ENCODE peak calls at places on chromosome 5, in ten cellular contexts. R is M059J, P is left lobe of liver, X is psoas muscle, S is tibial nerve, N is fibroblast of the aortic adventitia, W is neural progenitor cell, Y is GM03348, A is H54, F is kidney tubule cell. T is an unnamed sample.

GRCh38 chr5:164358531-164359259 is 853.3 kb downstream of the MAT2B start:
- DNase-seq in R (peak), P (no peak), X (no peak), S (no peak), N (peak), W (no peak), Y (no peak), A (no peak), F (peak), T (no peak)

GRCh38 chr5:154771383-154771901 is 16.3 kb downstream of the LARP1 start:
- DNase-seq in R (peak), P (no peak), X (no peak), S (peak), N (peak), W (peak), Y (peak), A (no peak), F (peak), T (peak)

GRCh38 chr5:9015250-9015936 is 530.5 kb downstream of the SEMA5A start:
- DNase-seq in R (peak), P (no peak), X (no peak), S (no peak), N (no peak), W (no peak), Y (peak), A (no peak), F (peak), T (no peak)

GRCh38 chr5:85648495-85648894 is 969.2 kb upstream of the COX7C start:
- DNase-seq in R (peak), P (no peak), X (no peak), S (no peak), N (no peak), W (no peak), Y (no peak), A (no peak), F (no peak), T (no peak)

GRCh38 chr5:5404376-5404775 is 18.1 kb upstream of the ICE1 start:
- DNase-seq in R (no peak), P (no peak), X (no peak), S (no peak), N (no peak), W (no peak), Y (no peak), A (no peak), F (no peak), T (no peak)

GRCh38 chr5:39453606-39454005 is 28.8 kb upstream of the DAB2 start:
- DNase-seq in R (no peak), P (no peak), X (no peak), S (no peak), N (no peak), W (no peak), Y (no peak), A (no peak), F (no peak), T (no peak)

GRCh38 chr5:125219710-125220109 is 473.3 kb upstream of the ZNF608 start:
- DNase-seq in R (no peak), P (no peak), X (no peak), S (no peak), N (no peak), W (no peak), Y (no peak), A (no peak), F (no peak), T (no peak)

GRCh38 chr5:159553792-159554191 is 223.5 kb upstream of the IL12B start:
- DNase-seq in R (no peak), P (no peak), X (no peak), S (no peak), N (no peak), W (no peak), Y (no peak), A (no peak), F (no peak), T (no peak)

GRCh38 chr5:83097582-83098265 is 20.4 kb downstream of the XRCC4 start:
- DNase-seq in R (peak), P (no peak), X (no peak), S (no peak), N (peak), W (no peak), Y (peak), A (no peak), F (peak), T (no peak)

GRCh38 chr5:31833710-31834109 is 194.8 kb downstream of the PDZD2 start:
- DNase-seq in R (no peak), P (no peak), X (no peak), S (no peak), N (no peak), W (no peak), Y (no peak), A (no peak), F (no peak), T (no peak)

GRCh38 chr5:601771-602465 is 10.2 kb upstream of the CEP72 start:
- DNase-seq in R (no peak), P (no peak), X (peak), S (no peak), N (no peak), W (no peak), Y (no peak), A (no peak), F (no peak), T (no peak)

GRCh38 chr5:16791036-16791705 is 144.9 kb downstream of the MYO10 start:
- DNase-seq in R (peak), P (no peak), X (no peak), S (peak), N (peak), W (peak), Y (peak), A (peak), F (peak), T (peak)

GRCh38 chr5:160769264-160769663 is 82.7 kb downstream of the ATP10B start:
- DNase-seq in R (no peak), P (no peak), X (no peak), S (no peak), N (no peak), W (no peak), Y (no peak), A (no peak), F (no peak), T (no peak)

GRCh38 chr5:72516916-72517315 is 9.7 kb upstream of the ZNF366 start:
- DNase-seq in R (no peak), P (no peak), X (no peak), S (no peak), N (no peak), W (no peak), Y (no peak), A (no peak), F (no peak), T (no peak)

GRCh38 chr5:97923496-97923895 is 740.4 kb upstream of the RIOK2 start:
- DNase-seq in R (no peak), P (no peak), X (no peak), S (no peak), N (no peak), W (no peak), Y (no peak), A (no peak), F (no peak), T (no peak)

GRCh38 chr5:127801751-127802476 is 98.7 kb downstream of the CCDC192 start:
- DNase-seq in R (peak), P (no peak), X (peak), S (no peak), N (peak), W (no peak), Y (peak), A (no peak), F (peak), T (no peak)

GRCh38 chr5:154829589-154830218 is 20.7 kb downstream of the FAXDC2 start:
- DNase-seq in R (peak), P (no peak), X (no peak), S (no peak), N (no peak), W (no peak), Y (no peak), A (no peak), F (peak), T (no peak)

GRCh38 chr5:179227196-179227577 is 118.1 kb downstream of the ADAMTS2 start:
- DNase-seq in R (no peak), P (peak), X (no peak), S (no peak), N (no peak), W (no peak), Y (no peak), A (no peak), F (no peak), T (no peak)

GRCh38 chr5:3394046-3394597 is 201.5 kb upstream of the IRX1 start:
- DNase-seq in R (no peak), P (no peak), X (no peak), S (no peak), N (no peak), W (peak), Y (no peak), A (no peak), F (no peak), T (no peak)

GRCh38 chr5:139831624-139832023 is 36.0 kb downstream of the PSD2 start:
- DNase-seq in R (no peak), P (no peak), X (no peak), S (no peak), N (no peak), W (no peak), Y (no peak), A (no peak), F (no peak), T (no peak)

GRCh38 chr5:67538343-67538670 is 341.7 kb upstream of the CD180 start:
- DNase-seq in R (no peak), P (no peak), X (no peak), S (no peak), N (no peak), W (no peak), Y (no peak), A (no peak), F (no peak), T (no peak)

GRCh38 chr5:56290378-56291057 is 57.4 kb upstream of the ANKRD55 start:
- DNase-seq in R (peak), P (no peak), X (no peak), S (no peak), N (no peak), W (no peak), Y (no peak), A (no peak), F (no peak), T (no peak)

GRCh38 chr5:112533315-112533867 is 114.3 kb upstream of the EPB41L4A start:
- DNase-seq in R (peak), P (no peak), X (no peak), S (no peak), N (no peak), W (no peak), Y (no peak), A (peak), F (peak), T (no peak)

GRCh38 chr5:160434022-160434531 is 12.4 kb downstream of the PTTG1 start:
- DNase-seq in R (peak), P (no peak), X (no peak), S (no peak), N (no peak), W (peak), Y (no peak), A (no peak), F (peak), T (no peak)

GRCh38 chr5:13511442-13511841 is 433.0 kb downstream of the DNAH5 start:
- DNase-seq in R (no peak), P (no peak), X (no peak), S (no peak), N (no peak), W (no peak), Y (no peak), A (no peak), F (peak), T (no peak)

GRCh38 chr5:174576042-174576441 is 148.3 kb upstream of the MSX2 start:
- DNase-seq in R (no peak), P (no peak), X (no peak), S (no peak), N (no peak), W (no peak), Y (no peak), A (no peak), F (no peak), T (no peak)

GRCh38 chr5:142969624-142970439 is 199.7 kb downstream of the ARHGAP26 start:
- DNase-seq in R (no peak), P (no peak), X (no peak), S (no peak), N (no peak), W (no peak), Y (no peak), A (no peak), F (no peak), T (no peak)

GRCh38 chr5:17113174-17113941 is 104.1 kb upstream of the BASP1 start:
- DNase-seq in R (peak), P (no peak), X (no peak), S (no peak), N (peak), W (no peak), Y (peak), A (no peak), F (peak), T (no peak)

GRCh38 chr5:74020488-74020887 is 394.5 kb downstream of the ARHGEF28 start:
- DNase-seq in R (no peak), P (no peak), X (no peak), S (no peak), N (no peak), W (no peak), Y (no peak), A (no peak), F (no peak), T (no peak)

T was measured in heart right ventricle.